ENCODE peak calls at places on chromosomes 12 and 14, in eight cellular contexts. One of them, this sample, is unnamed.

GRCh38 chr12:52662093-52663006 is 10.3 kb upstream of the KRT2 start:
- DNase-seq in IMR-90: no peak
- DNase-seq in NCI-H1417 treated with DMSO at 0.1 percent for 48 hours: no peak
- DNase-seq in hypothalamus: no peak
- DNase-seq in GM04504: no peak
- DNase-seq in neural progenitor cell: no peak
- DNase-seq in hippocampal formation: no peak
- DNase-seq in iPS-NIHi11: no peak
- DNase-seq in this sample: no peak

GRCh38 chr12:6699259-6699988 is 1.2 kb downstream of the PIANP start:
- DNase-seq in IMR-90: no peak
- DNase-seq in NCI-H1417 treated with DMSO at 0.1 percent for 48 hours: no peak
- DNase-seq in hypothalamus: no peak
- DNase-seq in GM04504: no peak
- DNase-seq in neural progenitor cell: no peak
- DNase-seq in hippocampal formation: no peak
- DNase-seq in iPS-NIHi11: no peak
- DNase-seq in this sample: no peak

GRCh38 chr14:55094630-55095157 is 34.4 kb upstream of the LGALS3 start:
- DNase-seq in IMR-90: peak; percentile 85
- DNase-seq in NCI-H1417 treated with DMSO at 0.1 percent for 48 hours: no peak
- DNase-seq in hypothalamus: no peak
- DNase-seq in GM04504: no peak
- DNase-seq in neural progenitor cell: no peak
- DNase-seq in hippocampal formation: no peak
- DNase-seq in iPS-NIHi11: no peak
- DNase-seq in this sample: no peak

GRCh38 chr14:74400328-74400727 is 25.7 kb downstream of the SYNDIG1L start:
- DNase-seq in IMR-90: no peak
- DNase-seq in NCI-H1417 treated with DMSO at 0.1 percent for 48 hours: no peak
- DNase-seq in hypothalamus: no peak
- DNase-seq in GM04504: no peak
- DNase-seq in neural progenitor cell: peak; percentile 53
- DNase-seq in hippocampal formation: no peak
- DNase-seq in iPS-NIHi11: peak; percentile 65
- DNase-seq in this sample: no peak

GRCh38 chr14:77882098-77882497 is 82.2 kb downstream of the ADCK1 start:
- DNase-seq in IMR-90: no peak
- DNase-seq in NCI-H1417 treated with DMSO at 0.1 percent for 48 hours: peak; percentile 80
- DNase-seq in hypothalamus: no peak
- DNase-seq in GM04504: no peak
- DNase-seq in neural progenitor cell: no peak
- DNase-seq in hippocampal formation: no peak
- DNase-seq in iPS-NIHi11: no peak
- DNase-seq in this sample: no peak

GRCh38 chr12:29782821-29783772 is 645 bp downstream of the TMTC1 start:
- DNase-seq in IMR-90: peak; percentile 31
- DNase-seq in NCI-H1417 treated with DMSO at 0.1 percent for 48 hours: no peak
- DNase-seq in hypothalamus: no peak
- DNase-seq in GM04504: no peak
- DNase-seq in neural progenitor cell: peak; percentile 77
- DNase-seq in hippocampal formation: no peak
- DNase-seq in iPS-NIHi11: peak; percentile 69
- DNase-seq in this sample: no peak

GRCh38 chr12:72271741-72272661 is at the start of gene TRHDE:
- DNase-seq in IMR-90: peak; percentile 60
- DNase-seq in NCI-H1417 treated with DMSO at 0.1 percent for 48 hours: no peak
- DNase-seq in hypothalamus: no peak
- DNase-seq in GM04504: no peak
- DNase-seq in neural progenitor cell: peak; percentile 83
- DNase-seq in hippocampal formation: no peak
- DNase-seq in iPS-NIHi11: peak; percentile 80
- DNase-seq in this sample: no peak

GRCh38 chr12:9906888-9907287 is 25.3 kb downstream of the CLEC2A start:
- DNase-seq in IMR-90: no peak
- DNase-seq in NCI-H1417 treated with DMSO at 0.1 percent for 48 hours: no peak
- DNase-seq in hypothalamus: no peak
- DNase-seq in GM04504: no peak
- DNase-seq in neural progenitor cell: no peak
- DNase-seq in hippocampal formation: no peak
- DNase-seq in iPS-NIHi11: no peak
- DNase-seq in this sample: no peak

GRCh38 chr14:56118611-56119181 is 485 bp downstream of the PELI2 start:
- DNase-seq in IMR-90: no peak
- DNase-seq in NCI-H1417 treated with DMSO at 0.1 percent for 48 hours: no peak
- DNase-seq in hypothalamus: no peak
- DNase-seq in GM04504: no peak
- DNase-seq in neural progenitor cell: peak; percentile 46
- DNase-seq in hippocampal formation: peak; percentile 60
- DNase-seq in iPS-NIHi11: peak; percentile 20
- DNase-seq in this sample: no peak

GRCh38 chr12:26028953-26029740 is 70.7 kb downstream of the RASSF8 start:
- DNase-seq in IMR-90: peak; percentile 67
- DNase-seq in NCI-H1417 treated with DMSO at 0.1 percent for 48 hours: peak; percentile 21
- DNase-seq in hypothalamus: peak; percentile 39
- DNase-seq in GM04504: no peak
- DNase-seq in neural progenitor cell: peak; percentile 59
- DNase-seq in hippocampal formation: peak; percentile 28
- DNase-seq in iPS-NIHi11: peak; percentile 37
- DNase-seq in this sample: no peak

GRCh38 chr14:99619873-99620834 is 16.1 kb upstream of the CCDC85C start:
- DNase-seq in IMR-90: peak; percentile 45
- DNase-seq in NCI-H1417 treated with DMSO at 0.1 percent for 48 hours: no peak
- DNase-seq in hypothalamus: no peak
- DNase-seq in GM04504: no peak
- DNase-seq in neural progenitor cell: peak; percentile 61
- DNase-seq in hippocampal formation: no peak
- DNase-seq in iPS-NIHi11: no peak
- DNase-seq in this sample: no peak

GRCh38 chr12:22256634-22257033 is 77.9 kb downstream of the ST8SIA1 start:
- DNase-seq in IMR-90: no peak
- DNase-seq in NCI-H1417 treated with DMSO at 0.1 percent for 48 hours: no peak
- DNase-seq in hypothalamus: no peak
- DNase-seq in GM04504: no peak
- DNase-seq in neural progenitor cell: no peak
- DNase-seq in hippocampal formation: no peak
- DNase-seq in iPS-NIHi11: no peak
- DNase-seq in this sample: no peak

This sample was measured in AG09309.